ENCODE peak calls at places on chromosomes 16 and 17, in six cellular contexts. C is suprapubic skin, Y is left lung, T is neural progenitor cell, F is psoas muscle, E is hepatocyte. K is an unnamed sample.

GRCh38 chr17:231191-231965 is 49.9 kb upstream of the DOC2B start:
- DNase-seq in C (peak; percentile 66), Y (peak; percentile 24), T (no peak), F (no peak), E (no peak), K (peak; percentile 33)

GRCh38 chr16:10982430-10983174 is 38.2 kb downstream of the CLEC16A start:
- DNase-seq in C (no peak), Y (no peak), T (no peak), F (peak; percentile 56), E (no peak), K (no peak)

GRCh38 chr16:67040906-67041305 is 12.0 kb downstream of the CBFB start:
- DNase-seq in C (no peak), Y (no peak), T (no peak), F (no peak), E (no peak), K (no peak)

GRCh38 chr16:25097304-25097988 is 14.1 kb upstream of the LCMT1 start:
- DNase-seq in C (no peak), Y (no peak), T (no peak), F (no peak), E (no peak), K (no peak)

GRCh38 chr16:85329059-85329812 is 217.0 kb upstream of the CIBAR2 start:
- DNase-seq in C (no peak), Y (no peak), T (peak; percentile 97), F (no peak), E (peak; percentile 71), K (peak; percentile 67)

GRCh38 chr17:58541249-58541648 is 26.8 kb upstream of the MTMR4 start:
- DNase-seq in C (no peak), Y (no peak), T (peak; percentile 37), F (no peak), E (no peak), K (peak; percentile 58)

GRCh38 chr17:44547625-44548297 is 9.5 kb upstream of the FZD2 start:
- DNase-seq in C (no peak), Y (no peak), T (peak; percentile 72), F (no peak), E (peak; percentile 68), K (no peak)

GRCh38 chr17:50498021-50498874 is 10.0 kb upstream of the MYCBPAP start:
- DNase-seq in C (no peak), Y (peak; percentile 56), T (no peak), F (no peak), E (no peak), K (peak; percentile 54)

GRCh38 chr17:36665417-36665816 is 64.0 kb downstream of the MRM1 start:
- DNase-seq in C (no peak), Y (no peak), T (no peak), F (no peak), E (peak; percentile 25), K (no peak)

GRCh38 chr16:1823821-1824220 is 2.8 kb downstream of the HAGH start:
- DNase-seq in C (peak; percentile 69), Y (no peak), T (peak; percentile 72), F (no peak), E (peak; percentile 64), K (peak; percentile 72)

GRCh38 chr16:56477096-56477878 is 25.9 kb downstream of the OGFOD1 start:
- DNase-seq in C (no peak), Y (no peak), T (no peak), F (no peak), E (peak; percentile 17), K (no peak)

GRCh38 chr16:67277999-67278772 is 1.1 kb upstream of the PLEKHG4 start:
- DNase-seq in C (no peak), Y (no peak), T (no peak), F (peak; percentile 41), E (peak; percentile 42), K (no peak)

GRCh38 chr16:73031155-73031866 is 16.6 kb downstream of the ZFHX3 start:
- DNase-seq in C (no peak), Y (no peak), T (no peak), F (no peak), E (no peak), K (no peak)

GRCh38 chr17:33647976-33648375 is 354.9 kb upstream of the ASIC2 start:
- DNase-seq in C (no peak), Y (no peak), T (peak; percentile 63), F (no peak), E (peak; percentile 71), K (peak; percentile 10)
- TF ChIP-seq CTCF in C (no peak), Y (peak; percentile 25), T (peak; percentile 72), F (peak; percentile 28), E (peak; percentile 67), K (peak; percentile 72)

GRCh38 chr16:12557808-12558207 is 245.9 kb downstream of the CPPED1 start:
- DNase-seq in C (no peak), Y (no peak), T (peak; percentile 52), F (no peak), E (no peak), K (peak; percentile 50)
- H3K27ac ChIP-seq in C (no peak overlapping the region), Y (no peak overlapping the region), T (no peak overlapping the region), F (no peak overlapping the region), E (no peak overlapping the region), K (no peak overlapping the region)

GRCh38 chr16:58379736-58380135 is 12.5 kb upstream of the GINS3 start:
- DNase-seq in C (no peak), Y (no peak), T (no peak), F (no peak), E (no peak), K (no peak)
- TF ChIP-seq CTCF in C (no peak), Y (no peak), T (no peak), F (no peak), E (no peak), K (no peak)

GRCh38 chr16:8915722-8916321 is 33.7 kb downstream of the LITAFD start:
- DNase-seq in C (no peak), Y (no peak), T (peak; percentile 29), F (no peak), E (no peak), K (peak; percentile 72)
- H3K27ac ChIP-seq in C (no peak overlapping the region), Y (no peak overlapping the region), T (no peak overlapping the region), F (no peak overlapping the region), E (no peak overlapping the region), K (peak overlapping the region; percentile 25)

GRCh38 chr17:62720126-62720850 is 87.8 kb downstream of the MARCHF10 start:
- DNase-seq in C (no peak), Y (no peak), T (peak; percentile 33), F (no peak), E (no peak), K (no peak)
- TF ChIP-seq CTCF in C (no peak), Y (no peak), T (peak; percentile 44), F (peak; percentile 6), E (peak; percentile 7), K (peak; percentile 49)

DNA sequence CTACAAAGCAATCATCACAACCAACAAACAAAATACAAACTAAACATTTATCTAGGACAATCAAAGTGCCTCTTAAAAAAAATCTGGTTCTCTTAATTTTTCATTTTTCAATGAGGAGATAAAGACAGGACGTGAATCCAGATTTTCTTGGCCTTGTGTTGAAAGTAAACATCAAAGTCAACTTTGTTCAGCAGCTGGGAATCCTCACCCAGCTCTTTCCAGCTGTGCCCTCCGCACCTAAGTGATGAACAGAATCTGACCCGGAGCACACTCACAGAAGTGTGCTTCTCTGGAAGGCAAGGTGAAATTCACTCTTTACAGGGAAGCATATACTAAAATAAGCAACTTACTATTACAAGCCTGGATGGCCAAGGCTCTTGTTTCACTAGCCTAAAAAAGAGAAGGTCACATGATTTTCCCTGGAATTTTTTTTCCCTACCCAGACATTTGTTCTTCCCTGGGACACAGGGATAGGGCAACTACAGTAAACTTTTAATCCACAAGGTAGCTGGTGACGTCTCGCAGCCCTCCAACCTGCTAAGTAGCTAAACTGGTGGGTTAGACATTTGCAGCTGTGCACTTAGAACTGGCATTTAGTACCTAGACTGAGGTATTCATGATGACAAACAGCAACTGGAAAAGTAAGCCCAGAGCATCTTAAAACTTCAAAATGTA is 3.2 kb downstream of the WIPI1 start:
- DNase-seq in C (no peak), Y (no peak), T (no peak), F (no peak), E (no peak), K (no peak)
- H3K27ac ChIP-seq in C (peak overlapping the region; percentile 95), Y (no peak overlapping the region), T (no peak overlapping the region), F (peak overlapping the region; percentile 98), E (no peak overlapping the region), K (no peak overlapping the region)

GRCh38 chr16:4693296-4693955 is at the start of gene NUDT16L1:
- DNase-seq in C (peak; percentile 98), Y (peak; percentile 96), T (peak; percentile 99), F (peak; percentile 98), E (peak; percentile 98), K (peak; percentile 96)
- TF ChIP-seq CTCF in C (no peak), Y (no peak), T (peak; percentile 41), F (peak; percentile 29), E (peak; percentile 21), K (no peak)

GRCh38 chr17:41792835-41793748 is 6.6 kb upstream of the JUP start:
- DNase-seq in C (no peak), Y (peak; percentile 72), T (peak; percentile 31), F (no peak), E (peak; percentile 92), K (no peak)
- H3K27ac ChIP-seq in C (peak overlapping the region; percentile 94), Y (peak overlapping the region; percentile 72), T (no peak overlapping the region), F (no peak overlapping the region), E (peak overlapping the region; percentile 97), K (no peak overlapping the region)

DNA sequence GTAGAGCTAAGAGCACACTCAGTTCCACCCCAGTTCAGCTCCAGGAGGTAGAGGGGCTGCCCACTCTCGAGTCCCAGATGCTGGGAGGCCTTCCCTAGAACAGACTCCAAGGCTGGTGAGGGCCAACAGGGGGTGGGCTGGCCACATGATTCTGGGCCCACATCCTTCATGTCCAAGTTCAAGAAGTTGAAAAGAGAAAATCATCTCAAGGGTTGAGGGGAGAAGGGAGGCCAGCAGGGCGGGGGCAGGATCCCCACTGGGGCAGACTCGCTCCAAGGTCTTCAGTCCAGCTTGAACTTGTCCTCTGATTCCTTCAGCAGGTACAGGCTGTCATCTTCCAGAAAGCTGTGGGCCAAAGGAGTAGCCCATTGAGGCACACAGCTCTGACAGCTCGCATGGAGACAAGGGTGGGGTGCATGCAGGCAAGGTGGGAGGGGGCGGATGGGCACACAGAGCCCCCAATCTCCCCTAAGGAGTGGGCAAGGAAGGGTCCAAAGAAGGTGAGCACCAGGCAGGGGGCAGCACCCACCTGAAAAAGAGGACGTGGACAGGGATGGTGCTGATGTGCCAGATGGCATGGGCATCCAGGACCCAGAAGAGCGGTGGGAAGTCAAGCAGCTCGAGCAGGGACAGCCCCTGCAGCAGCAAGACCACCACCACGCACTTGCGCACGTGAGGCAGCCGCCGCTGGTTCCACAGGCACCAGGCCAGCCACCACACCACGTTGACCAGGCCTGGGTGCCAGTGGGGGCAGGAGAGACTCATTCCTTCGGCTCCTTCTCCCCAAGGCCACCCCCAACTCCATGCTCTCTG is 4.5 kb downstream of the PNMT start:
- DNase-seq in C (no peak), Y (no peak), T (no peak), F (no peak), E (no peak), K (no peak)
- TF ChIP-seq CTCF in C (no peak), Y (no peak), T (no peak), F (no peak), E (no peak), K (peak; percentile 15)

DNA sequence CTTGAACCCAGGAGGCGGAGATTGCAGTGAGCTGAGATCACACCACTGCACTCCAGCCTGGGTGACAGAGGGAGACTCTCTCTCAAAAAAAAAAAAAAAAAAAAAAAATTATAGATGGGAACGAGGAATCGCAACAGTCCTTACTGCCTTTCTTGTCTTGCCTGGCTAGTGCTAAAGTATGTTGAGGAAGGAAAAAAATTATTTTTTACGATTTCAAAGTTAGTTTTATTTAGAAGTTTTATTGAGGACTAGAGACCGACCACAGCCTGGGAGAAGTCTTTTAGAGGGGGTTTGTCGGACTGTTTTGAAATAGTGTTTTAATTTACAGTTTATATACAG is 15.8 kb upstream of the DNAH17 start:
- DNase-seq in C (no peak), Y (no peak), T (no peak), F (no peak), E (no peak), K (no peak)
- H3K27ac ChIP-seq in C (peak overlapping the region; percentile 72), Y (peak overlapping the region; percentile 72), T (no peak overlapping the region), F (peak overlapping the region; percentile 67), E (peak overlapping the region; percentile 69), K (peak overlapping the region; percentile 53)